ENCODE peak calls at places on chromosomes 2 and 18, in five cellular contexts. One of them, this sample, is unnamed.

GRCh38 chr18:49234984-49235383 is 225.5 kb downstream of the DYM start:
- DNase-seq in fibroblast of the aortic adventitia: no peak
- DNase-seq in thoracic aorta: no peak
- DNase-seq in AG09309: no peak
- DNase-seq in heart right ventricle: no peak
- DNase-seq in this sample: no peak

GRCh38 chr2:217402622-217403383 is 542.9 kb upstream of the TNP1 start:
- DNase-seq in fibroblast of the aortic adventitia: peak; percentile 58
- DNase-seq in thoracic aorta: no peak
- DNase-seq in AG09309: no peak
- DNase-seq in heart right ventricle: peak; percentile 13
- DNase-seq in this sample: peak; percentile 39

GRCh38 chr2:102337012-102337411 is 18.6 kb upstream of the IL18R1 start:
- DNase-seq in fibroblast of the aortic adventitia: peak; percentile 72
- DNase-seq in thoracic aorta: no peak
- DNase-seq in AG09309: no peak
- DNase-seq in heart right ventricle: no peak
- DNase-seq in this sample: peak; percentile 90

GRCh38 chr2:9690252-9690651 is 59.5 kb upstream of the YWHAQ start:
- DNase-seq in fibroblast of the aortic adventitia: no peak
- DNase-seq in thoracic aorta: no peak
- DNase-seq in AG09309: no peak
- DNase-seq in heart right ventricle: peak; percentile 39
- DNase-seq in this sample: no peak

GRCh38 chr18:79538635-79539034 is 141.0 kb upstream of the CTDP1 start:
- DNase-seq in fibroblast of the aortic adventitia: no peak
- DNase-seq in thoracic aorta: no peak
- DNase-seq in AG09309: no peak
- DNase-seq in heart right ventricle: no peak
- DNase-seq in this sample: no peak

GRCh38 chr2:86224645-86225355 is 25.5 kb downstream of the MRPL35 start:
- DNase-seq in fibroblast of the aortic adventitia: peak; percentile 23
- DNase-seq in thoracic aorta: no peak
- DNase-seq in AG09309: no peak
- DNase-seq in heart right ventricle: no peak
- DNase-seq in this sample: no peak

GRCh38 chr2:10057231-10058107 is 14.1 kb downstream of the KLF11 start:
- DNase-seq in fibroblast of the aortic adventitia: peak; percentile 82
- DNase-seq in thoracic aorta: no peak
- DNase-seq in AG09309: peak; percentile 24
- DNase-seq in heart right ventricle: peak; percentile 65
- DNase-seq in this sample: peak; percentile 81

GRCh38 chr2:231104115-231104713 is 20.6 kb downstream of the HTR2B start:
- DNase-seq in fibroblast of the aortic adventitia: peak; percentile 90
- DNase-seq in thoracic aorta: peak; percentile 11
- DNase-seq in AG09309: peak; percentile 24
- DNase-seq in heart right ventricle: peak; percentile 21
- DNase-seq in this sample: peak; percentile 85

GRCh38 chr2:20676353-20677215 is 9.6 kb downstream of the GDF7 start:
- DNase-seq in fibroblast of the aortic adventitia: no peak
- DNase-seq in thoracic aorta: no peak
- DNase-seq in AG09309: no peak
- DNase-seq in heart right ventricle: no peak
- DNase-seq in this sample: no peak

GRCh38 chr18:22683196-22683676 is 249.9 kb upstream of the RBBP8 start:
- DNase-seq in fibroblast of the aortic adventitia: peak; percentile 97
- DNase-seq in thoracic aorta: no peak
- DNase-seq in AG09309: peak; percentile 79
- DNase-seq in heart right ventricle: peak; percentile 34
- DNase-seq in this sample: peak; percentile 88

GRCh38 chr2:33443272-33443829 is 33.1 kb upstream of the RASGRP3 start:
- DNase-seq in fibroblast of the aortic adventitia: peak; percentile 77
- DNase-seq in thoracic aorta: no peak
- DNase-seq in AG09309: peak; percentile 43
- DNase-seq in heart right ventricle: no peak
- DNase-seq in this sample: peak; percentile 49

GRCh38 chr2:157789161-157789720 is 86.9 kb downstream of the ACVR1 start:
- DNase-seq in fibroblast of the aortic adventitia: peak; percentile 51
- DNase-seq in thoracic aorta: no peak
- DNase-seq in AG09309: no peak
- DNase-seq in heart right ventricle: no peak
- DNase-seq in this sample: no peak

GRCh38 chr2:57453929-57454328 is 592.7 kb upstream of the VRK2 start:
- DNase-seq in fibroblast of the aortic adventitia: no peak
- DNase-seq in thoracic aorta: no peak
- DNase-seq in AG09309: no peak
- DNase-seq in heart right ventricle: no peak
- DNase-seq in this sample: no peak

GRCh38 chr18:68925268-68925667 is 127.4 kb downstream of the CCDC102B start:
- DNase-seq in fibroblast of the aortic adventitia: peak; percentile 2
- DNase-seq in thoracic aorta: no peak
- DNase-seq in AG09309: no peak
- DNase-seq in heart right ventricle: no peak
- DNase-seq in this sample: peak; percentile 11

GRCh38 chr2:102826904-102827303 is 65.1 kb downstream of the TMEM182 start:
- DNase-seq in fibroblast of the aortic adventitia: no peak
- DNase-seq in thoracic aorta: no peak
- DNase-seq in AG09309: no peak
- DNase-seq in heart right ventricle: peak; percentile 44
- DNase-seq in this sample: peak; percentile 4

GRCh38 chr2:164976301-164976700 is 21.0 kb upstream of the SLC38A11 start:
- DNase-seq in fibroblast of the aortic adventitia: peak; percentile 34
- DNase-seq in thoracic aorta: no peak
- DNase-seq in AG09309: no peak
- DNase-seq in heart right ventricle: no peak
- DNase-seq in this sample: no peak

GRCh38 chr2:70960833-70961647 is 17.4 kb upstream of the ANKRD53 start:
- DNase-seq in fibroblast of the aortic adventitia: no peak
- DNase-seq in thoracic aorta: no peak
- DNase-seq in AG09309: no peak
- DNase-seq in heart right ventricle: no peak
- DNase-seq in this sample: no peak

GRCh38 chr2:172200495-172201085 is 97.9 kb upstream of the DLX2 start:
- DNase-seq in fibroblast of the aortic adventitia: peak; percentile 70
- DNase-seq in thoracic aorta: no peak
- DNase-seq in AG09309: no peak
- DNase-seq in heart right ventricle: no peak
- DNase-seq in this sample: peak; percentile 60

GRCh38 chr2:74009577-74009976 is 24.9 kb downstream of the TET3 start:
- DNase-seq in fibroblast of the aortic adventitia: no peak
- DNase-seq in thoracic aorta: no peak
- DNase-seq in AG09309: no peak
- DNase-seq in heart right ventricle: no peak
- DNase-seq in this sample: no peak

GRCh38 chr2:99297990-99298389 is 3.0 kb downstream of the LYG1 start:
- DNase-seq in fibroblast of the aortic adventitia: peak; percentile 27
- DNase-seq in thoracic aorta: no peak
- DNase-seq in AG09309: no peak
- DNase-seq in heart right ventricle: no peak
- DNase-seq in this sample: peak; percentile 17

GRCh38 chr2:72367530-72368225 is 220.0 kb upstream of the CYP26B1 start:
- DNase-seq in fibroblast of the aortic adventitia: peak; percentile 91
- DNase-seq in thoracic aorta: peak; percentile 19
- DNase-seq in AG09309: peak; percentile 94
- DNase-seq in heart right ventricle: peak; percentile 24
- DNase-seq in this sample: peak; percentile 96
- TF ChIP-seq CTCF in fibroblast of the aortic adventitia: peak; percentile 56
- TF ChIP-seq CTCF in thoracic aorta: peak; percentile 17
- TF ChIP-seq CTCF in AG09309: peak; percentile 65
- TF ChIP-seq CTCF in heart right ventricle: no peak
- TF ChIP-seq CTCF in this sample: peak; percentile 62

DNA sequence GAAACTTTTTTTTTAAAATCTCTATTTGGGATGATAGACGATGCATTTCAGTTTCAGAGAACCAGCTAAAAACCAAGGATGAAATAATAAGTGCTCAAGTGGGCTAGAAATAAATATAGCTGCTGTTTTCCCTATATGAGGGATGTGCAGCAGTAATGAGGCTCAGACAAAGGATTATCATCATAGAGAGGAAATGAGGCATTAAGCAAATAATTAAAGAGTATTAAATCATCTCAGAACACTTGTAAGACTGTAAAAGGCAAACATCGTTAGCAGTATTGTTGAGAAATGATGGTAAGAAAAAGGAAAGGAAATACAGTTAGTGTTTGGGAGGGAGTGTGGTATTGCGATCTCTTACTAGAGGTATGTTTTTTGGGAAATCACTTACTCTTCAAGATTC is 233.5 kb downstream of the TGIF1 start:
- DNase-seq in fibroblast of the aortic adventitia: no peak
- DNase-seq in thoracic aorta: no peak
- DNase-seq in AG09309: no peak
- DNase-seq in heart right ventricle: no peak
- DNase-seq in this sample: no peak
- H3K4me3 ChIP-seq in fibroblast of the aortic adventitia: no peak overlapping the region
- H3K4me3 ChIP-seq in thoracic aorta: no peak overlapping the region
- H3K4me3 ChIP-seq in AG09309: no peak overlapping the region
- H3K4me3 ChIP-seq in heart right ventricle: no peak overlapping the region
- H3K4me3 ChIP-seq in this sample: no peak overlapping the region

GRCh38 chr2:108396845-108397244 is 19.1 kb downstream of the SULT1C4 start:
- DNase-seq in fibroblast of the aortic adventitia: peak; percentile 61
- DNase-seq in thoracic aorta: no peak
- DNase-seq in AG09309: peak; percentile 7
- DNase-seq in heart right ventricle: no peak
- DNase-seq in this sample: peak; percentile 70
- TF ChIP-seq CTCF in fibroblast of the aortic adventitia: peak; percentile 45
- TF ChIP-seq CTCF in thoracic aorta: no peak
- TF ChIP-seq CTCF in AG09309: peak; percentile 48
- TF ChIP-seq CTCF in heart right ventricle: no peak
- TF ChIP-seq CTCF in this sample: peak; percentile 55

DNA sequence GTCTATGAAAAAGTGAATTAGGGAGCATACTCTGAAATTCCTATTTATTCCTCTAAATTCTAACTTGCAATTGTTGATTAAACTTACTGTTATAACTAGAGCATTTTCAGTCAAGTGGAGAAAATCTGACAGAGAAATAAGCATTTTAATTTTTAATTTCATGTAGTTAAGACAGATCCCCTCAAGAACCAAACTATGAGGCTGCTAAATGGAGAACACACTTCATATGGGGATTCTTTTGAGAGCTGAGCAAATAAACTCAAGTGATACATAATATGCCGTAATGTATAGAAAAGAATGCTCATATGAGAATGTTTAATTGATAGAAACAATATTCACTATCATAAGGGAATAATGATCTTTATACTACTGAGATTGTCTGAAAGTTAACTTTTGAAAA is 340.8 kb downstream of the ERBB4 start:
- DNase-seq in fibroblast of the aortic adventitia: no peak
- DNase-seq in thoracic aorta: no peak
- DNase-seq in AG09309: no peak
- DNase-seq in heart right ventricle: no peak
- DNase-seq in this sample: no peak
- H3K4me3 ChIP-seq in fibroblast of the aortic adventitia: no peak overlapping the region
- H3K4me3 ChIP-seq in thoracic aorta: no peak overlapping the region
- H3K4me3 ChIP-seq in AG09309: no peak overlapping the region
- H3K4me3 ChIP-seq in heart right ventricle: no peak overlapping the region
- H3K4me3 ChIP-seq in this sample: no peak overlapping the region

This sample was measured in fibroblast of pulmonary artery.